ENCODE peak calls at places on chromosomes 16 and 17, in four cellular contexts. R is MM.1S; T is CD8-positive, alpha-beta T cell; P is GM13976. J is an unnamed sample.

GRCh38 chr16:76583466-76583865 is 306.3 kb downstream of the CNTNAP4 start:
- DNase-seq in T (no peak), R (no peak), P (no peak), J (no peak)

GRCh38 chr16:57470683-57471082 is 8.2 kb downstream of the POLR2C start:
- DNase-seq in T (peak), R (no peak), P (no peak), J (no peak)

GRCh38 chr16:75282811-75283281 is 31.4 kb upstream of the BCAR1 start:
- DNase-seq in T (no peak), P (no peak), R (no peak), J (no peak)

GRCh38 chr17:74532115-74532514 is 840 bp upstream of the CD300LB start:
- DNase-seq in T (peak), P (peak), R (peak), J (no peak)

GRCh38 chr17:69314246-69315030 is 12.5 kb downstream of the ABCA5 start:
- DNase-seq in P (no peak), T (no peak), R (no peak), J (no peak)

GRCh38 chr17:82301300-82301915 is 16.0 kb downstream of the CD7 start:
- DNase-seq in R (no peak), T (no peak), P (peak), J (no peak)

GRCh38 chr17:51764387-51764971 is 394.0 kb downstream of the CA10 start:
- DNase-seq in P (peak), R (peak), T (no peak), J (peak)

GRCh38 chr16:11133344-11133921 is 122.6 kb downstream of the SOCS1 start:
- DNase-seq in R (no peak), T (no peak), P (no peak), J (no peak)

GRCh38 chr17:73013816-73014663 is 78.4 kb downstream of the SLC39A11 start:
- DNase-seq in P (no peak), R (no peak), T (no peak), J (no peak)

GRCh38 chr17:79401704-79402075 is 209.2 kb downstream of the RBFOX3 start:
- DNase-seq in P (no peak), R (no peak), T (no peak), J (no peak)

GRCh38 chr17:7923290-7923628 is 6.4 kb downstream of the KCNAB3 start:
- DNase-seq in T (no peak), P (no peak), R (no peak), J (no peak)
- TF ChIP-seq CTCF in T (no peak), P (no peak), R (no peak), J (no peak)

GRCh38 chr16:68348645-68349445 is 38.0 kb downstream of the PRMT7 start:
- DNase-seq in P (no peak), R (no peak), T (no peak), J (no peak)

GRCh38 chr16:68351991-68352431 is 41.2 kb downstream of the PRMT7 start:
- DNase-seq in P (no peak), R (no peak), T (no peak), J (no peak)

GRCh38 chr16:68350951-68351350 is 40.1 kb downstream of the PRMT7 start:
- DNase-seq in R (no peak), T (no peak), P (no peak), J (no peak)

GRCh38 chr16:68351463-68351862 is 40.6 kb downstream of the PRMT7 start:
- DNase-seq in R (no peak), T (no peak), P (no peak), J (no peak)

DNA sequence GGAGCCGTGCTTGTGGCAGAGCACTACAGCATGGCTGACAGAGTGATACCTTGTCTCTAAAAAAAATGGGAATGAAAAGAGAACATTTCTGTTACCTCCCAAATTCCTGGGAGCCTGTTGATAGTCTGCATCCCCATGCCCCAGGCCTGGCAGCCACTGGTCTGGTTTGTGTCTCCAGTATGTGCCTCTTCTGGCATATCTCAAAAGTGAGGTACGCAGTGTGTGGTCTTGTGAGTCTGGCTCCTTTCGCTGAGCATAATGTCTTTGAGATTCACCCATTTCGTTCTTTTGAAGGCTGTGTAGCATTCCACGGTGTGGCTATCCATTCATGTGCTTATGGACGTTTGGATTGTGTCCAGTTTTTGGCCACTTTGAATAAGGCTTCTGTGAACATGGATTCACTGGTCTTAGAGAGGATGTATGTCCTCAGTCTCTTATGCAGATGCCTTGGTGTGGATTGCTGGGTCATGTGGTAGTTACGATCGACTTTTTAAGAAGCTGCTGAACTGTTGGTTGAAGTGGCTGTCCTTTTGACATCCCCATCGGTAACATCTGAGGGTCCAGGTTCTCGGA is 39.1 kb downstream of the PRMT7 start:
- DNase-seq in T (no peak), R (no peak), P (no peak), J (no peak)
- TF ChIP-seq CTCF in T (no peak), R (no peak), P (no peak), J (no peak)

DNA sequence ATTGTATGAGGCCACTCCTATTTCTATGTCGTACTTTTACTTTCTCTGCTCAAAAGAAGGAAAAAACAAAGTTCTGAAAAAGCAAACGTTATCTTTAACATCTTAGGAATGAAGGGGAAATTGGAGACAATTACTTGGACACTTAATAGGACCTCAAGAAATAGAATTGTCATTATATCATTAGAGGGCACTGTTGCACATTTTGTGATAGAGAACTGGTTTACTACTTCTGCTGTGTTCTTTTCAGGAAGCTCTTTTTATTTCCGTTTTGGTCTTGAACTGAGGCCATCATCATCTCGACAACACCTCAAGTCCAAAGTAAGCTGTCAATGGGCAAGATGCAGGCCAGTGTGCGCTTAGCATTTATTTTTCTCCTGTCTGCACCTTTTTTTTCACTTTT is 14.6 kb downstream of the COG4 start:
- DNase-seq in T (no peak), R (peak), P (peak), J (no peak)
- TF ChIP-seq CTCF in T (no peak), R (peak), P (peak), J (no peak)

GRCh38 chr17:6786618-6787017 is 10.6 kb downstream of the FBXO39 start:
- DNase-seq in T (no peak), R (no peak), P (no peak), J (no peak)
- TF ChIP-seq CTCF in T (no peak), R (no peak), P (no peak), J (no peak)

DNA sequence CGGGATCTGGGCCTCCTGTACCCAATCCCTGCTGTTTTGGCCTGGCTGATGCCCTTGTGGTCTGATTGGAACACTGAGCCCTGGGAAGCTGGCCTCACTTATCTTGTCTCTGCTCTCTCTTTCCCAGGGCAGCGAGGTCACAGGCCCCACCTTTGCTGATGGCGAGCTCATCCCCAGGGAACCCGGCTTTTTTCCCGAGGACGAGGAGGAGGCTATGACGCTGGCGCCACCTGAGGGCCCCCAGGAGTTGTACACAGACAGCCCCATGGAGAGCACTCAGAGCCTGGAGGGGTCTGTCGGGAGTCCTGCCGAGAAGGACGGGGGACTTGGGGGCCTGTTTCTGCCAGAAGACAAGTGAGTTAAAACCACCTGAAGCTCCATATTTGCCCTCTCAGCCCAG is 126.0 kb downstream of the RAB11FIP4 start:
- DNase-seq in P (no peak), T (no peak), R (no peak), J (no peak)
- TF ChIP-seq CTCF in P (peak), T (peak), R (peak), J (peak)

J was measured in progenitor cell of endocrine pancreas.